ENCODE peak calls at places on chromosomes 11 and 22, in ten cellular contexts. W is CD4-positive, alpha-beta memory T cell; D is ascending aorta; R is stomach; J is thoracic aorta; B is CD8-positive, alpha-beta T cell; E is heart right ventricle; Y is NT2/D1; U is CD8-positive, alpha-beta memory T cell; X is heart left ventricle. V is an unnamed sample. For H3K4me1, the result is how much of the 10 kb centered on the place peaks cover.

GRCh38 chr11:122721964-122722266 is 66.4 kb downstream of the UBASH3B start:
- DNase-seq in W (no peak), D (no peak), R (no peak), J (no peak), B (no peak), E (no peak), Y (no peak), U (no peak), X (no peak), V (no peak)

GRCh38 chr11:112519749-112520148 is 259.1 kb upstream of the PLET1 start:
- DNase-seq in W (no peak), D (no peak), R (no peak), J (no peak), B (no peak), E (no peak), Y (no peak), U (no peak), X (no peak), V (no peak)

GRCh38 chr11:76185931-76186401 is 20.3 kb downstream of the WNT11 start:
- DNase-seq in W (no peak), D (peak), R (no peak), J (no peak), B (no peak), E (peak), Y (no peak), U (no peak), X (peak), V (no peak)

GRCh38 chr11:123543796-123544195 is 110.6 kb downstream of the SCN3B start:
- DNase-seq in W (no peak), D (no peak), R (no peak), J (no peak), B (no peak), E (no peak), Y (no peak), U (no peak), X (no peak), V (no peak)

GRCh38 chr11:121514998-121515671 is 62.4 kb upstream of the SORL1-AS1 start:
- DNase-seq in W (no peak), D (no peak), R (no peak), J (no peak), B (no peak), E (no peak), Y (no peak), U (no peak), X (no peak), V (no peak)

GRCh38 chr22:29308148-29308790 is 1.8 kb downstream of the GAS2L1 start:
- DNase-seq in W (no peak), D (no peak), R (no peak), J (no peak), B (no peak), E (no peak), Y (no peak), U (no peak), X (peak), V (no peak)

GRCh38 chr22:21714059-21714770 is 21.4 kb downstream of the YPEL1 start:
- DNase-seq in W (no peak), D (no peak), R (peak), J (no peak), B (no peak), E (no peak), Y (no peak), U (no peak), X (no peak), V (no peak)

GRCh38 chr11:75562836-75563484 is 907 bp downstream of the SERPINH1 start:
- DNase-seq in W (no peak), D (no peak), R (no peak), J (no peak), B (no peak), E (peak), Y (peak), U (no peak), X (peak), V (no peak)

GRCh38 chr11:67045314-67045713 is 11.3 kb upstream of the RHOD start:
- DNase-seq in W (no peak), D (peak), R (no peak), J (no peak), B (no peak), E (no peak), Y (no peak), U (no peak), X (no peak), V (no peak)

GRCh38 chr11:33490842-33491370 is 209.7 kb downstream of the C11orf91 start:
- DNase-seq in W (no peak), D (no peak), R (no peak), J (no peak), B (no peak), E (no peak), Y (no peak), U (no peak), X (no peak), V (no peak)

GRCh38 chr11:9524001-9524400 is 49.5 kb upstream of the WEE1 start:
- DNase-seq in W (no peak), D (no peak), R (no peak), J (no peak), B (no peak), E (no peak), Y (no peak), U (no peak), X (no peak), V (no peak)

GRCh38 chr11:130202009-130202817 is 42.6 kb downstream of the ST14 start:
- DNase-seq in W (no peak), D (no peak), R (no peak), J (no peak), B (no peak), E (no peak), Y (no peak), U (no peak), X (peak), V (no peak)

GRCh38 chr11:46380340-46381045 is 976 bp upstream of the MDK start:
- DNase-seq in W (peak), D (peak), R (peak), J (no peak), B (no peak), E (peak), Y (no peak), U (peak), X (peak), V (peak)

GRCh38 chr11:23956586-23956985 is 540.3 kb upstream of the LUZP2 start:
- DNase-seq in W (no peak), D (no peak), R (no peak), J (no peak), B (no peak), E (no peak), Y (no peak), U (no peak), X (no peak), V (no peak)

GRCh38 chr11:33631749-33632091 is 68.9 kb downstream of the C11orf91 start:
- DNase-seq in W (no peak), D (no peak), R (no peak), J (no peak), B (no peak), E (no peak), Y (no peak), U (no peak), X (no peak), V (no peak)

GRCh38 chr11:112884012-112884767 is 77.0 kb upstream of the NCAM1 start:
- DNase-seq in W (no peak), D (no peak), R (no peak), J (no peak), B (no peak), E (no peak), Y (no peak), U (no peak), X (no peak), V (no peak)

GRCh38 chr11:5293028-5293427 is 8.7 kb downstream of the OR51B4 start:
- DNase-seq in W (no peak), D (no peak), R (no peak), J (no peak), B (no peak), E (no peak), Y (no peak), U (no peak), X (no peak), V (no peak)

GRCh38 chr11:65274734-65275682 is 13.2 kb downstream of the POLA2 start:
- DNase-seq in W (peak), D (peak), R (peak), J (peak), B (no peak), E (peak), Y (no peak), U (peak), X (peak), V (peak)

GRCh38 chr11:127451852-127452251 is 451.3 kb upstream of the KIRREL3 start:
- DNase-seq in W (no peak), D (no peak), R (no peak), J (no peak), B (no peak), E (peak), Y (no peak), U (no peak), X (peak), V (no peak)

GRCh38 chr11:72581067-72581466 is 93.2 kb downstream of the PDE2A start:
- DNase-seq in W (no peak), D (no peak), R (no peak), J (no peak), B (no peak), E (no peak), Y (no peak), U (no peak), X (no peak), V (no peak)

GRCh38 chr11:62883677-62884076 is 3.0 kb downstream of the SLC3A2 start:
- DNase-seq in W (no peak), D (no peak), R (no peak), J (no peak), B (no peak), E (no peak), Y (no peak), U (no peak), X (no peak), V (no peak)
- H3K4me1 ChIP-seq in W (half or more), D (under half), R (half or more), J (under half), B (under half), E (half or more), Y (under half), U (under half), X (half or more), V (under half)

DNA sequence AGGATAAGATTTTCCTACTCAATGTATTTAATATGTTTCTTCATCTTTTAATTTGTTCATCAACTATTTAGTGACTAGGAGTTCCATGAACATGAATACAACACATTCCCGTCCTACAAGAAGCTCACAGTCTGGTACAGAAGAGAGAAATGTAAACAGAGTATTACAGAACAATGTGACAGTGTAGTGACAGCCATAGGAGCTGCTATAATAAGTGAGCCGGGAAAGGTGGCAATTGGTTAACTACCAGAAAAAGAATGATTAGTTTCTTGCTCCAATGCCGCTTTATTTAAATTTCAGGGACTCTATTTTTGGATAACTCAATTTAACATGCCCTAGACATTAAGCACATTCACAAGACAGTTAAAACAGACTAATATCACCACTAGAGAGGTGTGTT is 192.3 kb downstream of the CADM1 start:
- DNase-seq in W (no peak), D (no peak), R (no peak), J (no peak), B (no peak), E (no peak), Y (no peak), U (no peak), X (no peak), V (no peak)
- H3K4me1 ChIP-seq in W (under half), D (under half), R (under half), J (under half), B (under half), E (under half), Y (under half), U (under half), X (under half), V (under half)

GRCh38 chr22:37185646-37186227 is 2.3 kb downstream of the C1QTNF6 start:
- DNase-seq in W (no peak), D (no peak), R (no peak), J (no peak), B (no peak), E (no peak), Y (no peak), U (no peak), X (no peak), V (no peak)
- H3K4me1 ChIP-seq in W (half or more), D (under half), R (half or more), J (under half), B (half or more), E (under half), Y (under half), U (half or more), X (half or more), V (under half)

GRCh38 chr11:1151366-1152315 is 6.1 kb upstream of the MUC5AC start:
- DNase-seq in W (no peak), D (no peak), R (no peak), J (no peak), B (no peak), E (no peak), Y (no peak), U (no peak), X (no peak), V (no peak)

GRCh38 chr11:1149545-1149944 is 8.2 kb upstream of the MUC5AC start:
- DNase-seq in W (no peak), D (no peak), R (no peak), J (no peak), B (no peak), E (no peak), Y (no peak), U (no peak), X (no peak), V (no peak)

GRCh38 chr11:1150769-1151365 is 6.9 kb upstream of the MUC5AC start:
- DNase-seq in W (no peak), D (no peak), R (peak), J (no peak), B (no peak), E (no peak), Y (no peak), U (no peak), X (no peak), V (no peak)

GRCh38 chr11:1148752-1149180 is 9.0 kb upstream of the MUC5AC start:
- DNase-seq in W (no peak), D (no peak), R (no peak), J (no peak), B (no peak), E (no peak), Y (no peak), U (no peak), X (no peak), V (no peak)

DNA sequence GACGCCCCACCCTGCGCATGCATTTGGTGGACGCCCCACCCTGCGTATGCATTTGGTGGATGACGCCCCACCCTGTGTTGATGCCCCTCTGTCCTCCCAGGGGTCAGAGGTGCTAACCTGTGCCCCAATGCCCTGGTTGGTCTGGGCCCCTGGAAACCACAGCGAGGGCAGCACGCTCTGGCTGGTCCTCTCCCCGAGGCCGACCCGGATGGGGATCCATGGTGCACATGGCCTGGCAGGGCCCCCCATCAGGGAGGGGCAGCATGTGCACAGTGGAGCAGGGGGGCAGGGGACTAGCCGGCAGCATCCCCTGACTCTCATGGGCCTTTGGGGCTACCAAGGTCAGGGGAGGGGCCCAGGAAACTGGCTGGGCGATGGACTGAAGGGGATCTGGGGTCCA is 7.7 kb upstream of the MUC5AC start:
- DNase-seq in W (no peak), D (no peak), R (no peak), J (no peak), B (no peak), E (no peak), Y (no peak), U (no peak), X (no peak), V (no peak)
- H3K4me1 ChIP-seq in W (under half), D (under half), R (half or more), J (under half), B (under half), E (under half), Y (under half), U (under half), X (under half), V (under half)

GRCh38 chr11:1302461-1303073 is 6.9 kb downstream of the TOLLIP start:
- DNase-seq in W (no peak), D (no peak), R (peak), J (no peak), B (no peak), E (no peak), Y (no peak), U (no peak), X (no peak), V (peak)
- H3K4me1 ChIP-seq in W (under half), D (under half), R (half or more), J (under half), B (under half), E (half or more), Y (under half), U (under half), X (half or more), V (half or more)

GRCh38 chr22:50422961-50423815 is 51.6 kb downstream of the SBF1 start:
- DNase-seq in W (no peak), D (peak), R (no peak), J (no peak), B (no peak), E (no peak), Y (no peak), U (no peak), X (no peak), V (no peak)
- H3K4me1 ChIP-seq in W (under half), D (under half), R (under half), J (under half), B (under half), E (under half), Y (under half), U (under half), X (under half), V (under half)

V was measured in lung.